ENCODE peak calls at places on chromosomes 12 and 14, in nine cellular contexts. One of them, this sample, is unnamed.

GRCh38 chr14:37056473-37056872 is 115.9 kb downstream of the SLC25A21 start:
- DNase-seq in mesendoderm: peak; percentile 62
- DNase-seq in lower lobe of right lung: no peak
- DNase-seq in CD4-positive, alpha-beta T cell: no peak
- DNase-seq in Panc1: no peak
- DNase-seq in dorsolateral prefrontal cortex: no peak
- DNase-seq in pancreas: no peak
- DNase-seq in tibial artery: no peak
- DNase-seq in CD8-positive, alpha-beta T cell: no peak
- DNase-seq in this sample: no peak

GRCh38 chr12:130764475-130765185 is 48.5 kb upstream of the RIMBP2 start:
- DNase-seq in mesendoderm: peak; percentile 86
- DNase-seq in lower lobe of right lung: no peak
- DNase-seq in CD4-positive, alpha-beta T cell: no peak
- DNase-seq in Panc1: peak; percentile 22
- DNase-seq in dorsolateral prefrontal cortex: no peak
- DNase-seq in pancreas: no peak
- DNase-seq in tibial artery: no peak
- DNase-seq in CD8-positive, alpha-beta T cell: no peak
- DNase-seq in this sample: no peak

GRCh38 chr12:18895540-18895939 is 157.6 kb downstream of the CAPZA3 start:
- DNase-seq in mesendoderm: no peak
- DNase-seq in lower lobe of right lung: no peak
- DNase-seq in CD4-positive, alpha-beta T cell: no peak
- DNase-seq in Panc1: no peak
- DNase-seq in dorsolateral prefrontal cortex: no peak
- DNase-seq in pancreas: no peak
- DNase-seq in tibial artery: no peak
- DNase-seq in CD8-positive, alpha-beta T cell: no peak
- DNase-seq in this sample: no peak

GRCh38 chr12:130989391-130989790 is 35.7 kb downstream of the ADGRD1 start:
- DNase-seq in mesendoderm: no peak
- DNase-seq in lower lobe of right lung: no peak
- DNase-seq in CD4-positive, alpha-beta T cell: no peak
- DNase-seq in Panc1: no peak
- DNase-seq in dorsolateral prefrontal cortex: no peak
- DNase-seq in pancreas: no peak
- DNase-seq in tibial artery: no peak
- DNase-seq in CD8-positive, alpha-beta T cell: no peak
- DNase-seq in this sample: no peak

GRCh38 chr14:21194597-21194996 is 38.7 kb upstream of the OR5AU1 start:
- DNase-seq in mesendoderm: no peak
- DNase-seq in lower lobe of right lung: no peak
- DNase-seq in CD4-positive, alpha-beta T cell: no peak
- DNase-seq in Panc1: no peak
- DNase-seq in dorsolateral prefrontal cortex: no peak
- DNase-seq in pancreas: no peak
- DNase-seq in tibial artery: no peak
- DNase-seq in CD8-positive, alpha-beta T cell: no peak
- DNase-seq in this sample: no peak

GRCh38 chr12:92068441-92068840 is 77.2 kb downstream of the BTG1 start:
- DNase-seq in mesendoderm: no peak
- DNase-seq in lower lobe of right lung: no peak
- DNase-seq in CD4-positive, alpha-beta T cell: no peak
- DNase-seq in Panc1: no peak
- DNase-seq in dorsolateral prefrontal cortex: no peak
- DNase-seq in pancreas: no peak
- DNase-seq in tibial artery: no peak
- DNase-seq in CD8-positive, alpha-beta T cell: no peak
- DNase-seq in this sample: no peak

GRCh38 chr12:105275997-105276760 is 40.2 kb upstream of the APPL2 start:
- DNase-seq in mesendoderm: no peak
- DNase-seq in lower lobe of right lung: no peak
- DNase-seq in CD4-positive, alpha-beta T cell: no peak
- DNase-seq in Panc1: no peak
- DNase-seq in dorsolateral prefrontal cortex: no peak
- DNase-seq in pancreas: no peak
- DNase-seq in tibial artery: no peak
- DNase-seq in CD8-positive, alpha-beta T cell: no peak
- DNase-seq in this sample: no peak

GRCh38 chr14:98163285-98163741 is 1108.7 kb downstream of the BCL11B start:
- DNase-seq in mesendoderm: peak; percentile 8
- DNase-seq in lower lobe of right lung: no peak
- DNase-seq in CD4-positive, alpha-beta T cell: no peak
- DNase-seq in Panc1: no peak
- DNase-seq in dorsolateral prefrontal cortex: no peak
- DNase-seq in pancreas: no peak
- DNase-seq in tibial artery: no peak
- DNase-seq in CD8-positive, alpha-beta T cell: no peak
- DNase-seq in this sample: no peak

GRCh38 chr14:104323551-104324175 is 185.3 kb downstream of the KIF26A start:
- DNase-seq in mesendoderm: no peak
- DNase-seq in lower lobe of right lung: no peak
- DNase-seq in CD4-positive, alpha-beta T cell: no peak
- DNase-seq in Panc1: no peak
- DNase-seq in dorsolateral prefrontal cortex: no peak
- DNase-seq in pancreas: no peak
- DNase-seq in tibial artery: no peak
- DNase-seq in CD8-positive, alpha-beta T cell: no peak
- DNase-seq in this sample: no peak

GRCh38 chr12:54932691-54933090 is 51.9 kb downstream of the TESPA1 start:
- DNase-seq in mesendoderm: no peak
- DNase-seq in lower lobe of right lung: no peak
- DNase-seq in CD4-positive, alpha-beta T cell: no peak
- DNase-seq in Panc1: no peak
- DNase-seq in dorsolateral prefrontal cortex: no peak
- DNase-seq in pancreas: no peak
- DNase-seq in tibial artery: no peak
- DNase-seq in CD8-positive, alpha-beta T cell: no peak
- DNase-seq in this sample: no peak

GRCh38 chr14:54671537-54671936 is 104.6 kb downstream of the SAMD4A start:
- DNase-seq in mesendoderm: peak; percentile 51
- DNase-seq in lower lobe of right lung: no peak
- DNase-seq in CD4-positive, alpha-beta T cell: no peak
- DNase-seq in Panc1: no peak
- DNase-seq in dorsolateral prefrontal cortex: no peak
- DNase-seq in pancreas: no peak
- DNase-seq in tibial artery: no peak
- DNase-seq in CD8-positive, alpha-beta T cell: no peak
- DNase-seq in this sample: no peak

GRCh38 chr12:103936679-103937078 is 6.5 kb downstream of the HSP90B1 start:
- DNase-seq in mesendoderm: no peak
- DNase-seq in lower lobe of right lung: no peak
- DNase-seq in CD4-positive, alpha-beta T cell: no peak
- DNase-seq in Panc1: no peak
- DNase-seq in dorsolateral prefrontal cortex: no peak
- DNase-seq in pancreas: no peak
- DNase-seq in tibial artery: no peak
- DNase-seq in CD8-positive, alpha-beta T cell: no peak
- DNase-seq in this sample: no peak

GRCh38 chr12:95837240-95838038 is 21.3 kb upstream of the SNRPF start:
- DNase-seq in mesendoderm: no peak
- DNase-seq in lower lobe of right lung: no peak
- DNase-seq in CD4-positive, alpha-beta T cell: no peak
- DNase-seq in Panc1: no peak
- DNase-seq in dorsolateral prefrontal cortex: no peak
- DNase-seq in pancreas: no peak
- DNase-seq in tibial artery: no peak
- DNase-seq in CD8-positive, alpha-beta T cell: no peak
- DNase-seq in this sample: no peak

GRCh38 chr14:54704768-54705167 is 137.8 kb downstream of the SAMD4A start:
- DNase-seq in mesendoderm: no peak
- DNase-seq in lower lobe of right lung: no peak
- DNase-seq in CD4-positive, alpha-beta T cell: no peak
- DNase-seq in Panc1: no peak
- DNase-seq in dorsolateral prefrontal cortex: no peak
- DNase-seq in pancreas: no peak
- DNase-seq in tibial artery: no peak
- DNase-seq in CD8-positive, alpha-beta T cell: no peak
- DNase-seq in this sample: no peak

GRCh38 chr12:107435520-107435919 is 250.1 kb upstream of the PWP1 start:
- DNase-seq in mesendoderm: no peak
- DNase-seq in lower lobe of right lung: no peak
- DNase-seq in CD4-positive, alpha-beta T cell: no peak
- DNase-seq in Panc1: no peak
- DNase-seq in dorsolateral prefrontal cortex: no peak
- DNase-seq in pancreas: no peak
- DNase-seq in tibial artery: no peak
- DNase-seq in CD8-positive, alpha-beta T cell: no peak
- DNase-seq in this sample: no peak

GRCh38 chr14:52494444-52494843 is 57.9 kb downstream of the TXNDC16 start:
- DNase-seq in mesendoderm: no peak
- DNase-seq in lower lobe of right lung: no peak
- DNase-seq in CD4-positive, alpha-beta T cell: no peak
- DNase-seq in Panc1: no peak
- DNase-seq in dorsolateral prefrontal cortex: no peak
- DNase-seq in pancreas: no peak
- DNase-seq in tibial artery: no peak
- DNase-seq in CD8-positive, alpha-beta T cell: no peak
- DNase-seq in this sample: no peak

GRCh38 chr12:77609016-77609415 is 221.7 kb upstream of the NAV3 start:
- DNase-seq in mesendoderm: no peak
- DNase-seq in lower lobe of right lung: no peak
- DNase-seq in CD4-positive, alpha-beta T cell: no peak
- DNase-seq in Panc1: no peak
- DNase-seq in dorsolateral prefrontal cortex: no peak
- DNase-seq in pancreas: no peak
- DNase-seq in tibial artery: no peak
- DNase-seq in CD8-positive, alpha-beta T cell: no peak
- DNase-seq in this sample: no peak
- H3K27ac ChIP-seq in mesendoderm: no peak overlapping the region
- H3K27ac ChIP-seq in lower lobe of right lung: no peak overlapping the region
- H3K27ac ChIP-seq in CD4-positive, alpha-beta T cell: no peak overlapping the region
- H3K27ac ChIP-seq in Panc1: no peak overlapping the region
- H3K27ac ChIP-seq in dorsolateral prefrontal cortex: no peak overlapping the region
- H3K27ac ChIP-seq in pancreas: no peak overlapping the region
- H3K27ac ChIP-seq in tibial artery: no peak overlapping the region
- H3K27ac ChIP-seq in CD8-positive, alpha-beta T cell: no peak overlapping the region
- H3K27ac ChIP-seq in this sample: no peak overlapping the region

GRCh38 chr14:50784683-50785505 is 46.1 kb downstream of the NIN start:
- DNase-seq in mesendoderm: no peak
- DNase-seq in lower lobe of right lung: no peak
- DNase-seq in CD4-positive, alpha-beta T cell: no peak
- DNase-seq in Panc1: no peak
- DNase-seq in dorsolateral prefrontal cortex: no peak
- DNase-seq in pancreas: no peak
- DNase-seq in tibial artery: no peak
- DNase-seq in CD8-positive, alpha-beta T cell: peak; percentile 8
- DNase-seq in this sample: no peak

GRCh38 chr14:50783542-50783941 is 47.4 kb downstream of the NIN start:
- DNase-seq in mesendoderm: no peak
- DNase-seq in lower lobe of right lung: no peak
- DNase-seq in CD4-positive, alpha-beta T cell: no peak
- DNase-seq in Panc1: no peak
- DNase-seq in dorsolateral prefrontal cortex: no peak
- DNase-seq in pancreas: no peak
- DNase-seq in tibial artery: no peak
- DNase-seq in CD8-positive, alpha-beta T cell: no peak
- DNase-seq in this sample: no peak

GRCh38 chr14:50776522-50776921 is 54.4 kb downstream of the NIN start:
- DNase-seq in mesendoderm: no peak
- DNase-seq in lower lobe of right lung: no peak
- DNase-seq in CD4-positive, alpha-beta T cell: no peak
- DNase-seq in Panc1: no peak
- DNase-seq in dorsolateral prefrontal cortex: no peak
- DNase-seq in pancreas: no peak
- DNase-seq in tibial artery: no peak
- DNase-seq in CD8-positive, alpha-beta T cell: no peak
- DNase-seq in this sample: no peak

GRCh38 chr14:50778757-50779483 is 52.0 kb downstream of the NIN start:
- DNase-seq in mesendoderm: no peak
- DNase-seq in lower lobe of right lung: no peak
- DNase-seq in CD4-positive, alpha-beta T cell: no peak
- DNase-seq in Panc1: no peak
- DNase-seq in dorsolateral prefrontal cortex: no peak
- DNase-seq in pancreas: no peak
- DNase-seq in tibial artery: no peak
- DNase-seq in CD8-positive, alpha-beta T cell: no peak
- DNase-seq in this sample: no peak

DNA sequence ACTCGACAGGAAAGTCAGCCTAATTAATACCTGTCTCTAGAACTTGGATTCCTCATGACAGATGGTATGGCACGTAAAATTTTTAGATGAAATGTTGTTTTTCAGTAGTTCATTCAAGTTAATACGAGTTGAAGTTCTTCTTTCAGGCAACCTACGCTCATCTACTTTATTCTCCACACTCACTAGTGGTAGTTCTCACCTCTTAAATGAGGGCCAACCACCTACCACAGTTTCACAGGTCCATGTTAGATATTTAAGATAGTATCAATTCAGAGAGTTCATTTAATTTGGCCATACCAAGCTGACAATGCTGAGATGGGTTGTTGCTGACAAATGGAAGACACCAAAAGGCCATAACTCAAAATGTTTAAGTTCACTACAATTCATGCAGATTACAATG is 50.6 kb downstream of the NIN start:
- DNase-seq in mesendoderm: no peak
- DNase-seq in lower lobe of right lung: no peak
- DNase-seq in CD4-positive, alpha-beta T cell: no peak
- DNase-seq in Panc1: no peak
- DNase-seq in dorsolateral prefrontal cortex: no peak
- DNase-seq in pancreas: no peak
- DNase-seq in tibial artery: no peak
- DNase-seq in CD8-positive, alpha-beta T cell: no peak
- DNase-seq in this sample: no peak
- H3K27ac ChIP-seq in mesendoderm: no peak overlapping the region
- H3K27ac ChIP-seq in lower lobe of right lung: no peak overlapping the region
- H3K27ac ChIP-seq in CD4-positive, alpha-beta T cell: no peak overlapping the region
- H3K27ac ChIP-seq in Panc1: no peak overlapping the region
- H3K27ac ChIP-seq in dorsolateral prefrontal cortex: no peak overlapping the region
- H3K27ac ChIP-seq in pancreas: no peak overlapping the region
- H3K27ac ChIP-seq in tibial artery: no peak overlapping the region
- H3K27ac ChIP-seq in CD8-positive, alpha-beta T cell: no peak overlapping the region
- H3K27ac ChIP-seq in this sample: no peak overlapping the region

GRCh38 chr14:89773644-89774316 is 180.8 kb downstream of the EFCAB11 start:
- DNase-seq in mesendoderm: peak; percentile 90
- DNase-seq in lower lobe of right lung: peak; percentile 82
- DNase-seq in CD4-positive, alpha-beta T cell: peak; percentile 47
- DNase-seq in Panc1: no peak
- DNase-seq in dorsolateral prefrontal cortex: no peak
- DNase-seq in pancreas: no peak
- DNase-seq in tibial artery: no peak
- DNase-seq in CD8-positive, alpha-beta T cell: peak; percentile 64
- DNase-seq in this sample: peak; percentile 6
- H3K27ac ChIP-seq in mesendoderm: peak overlapping the region; percentile 66
- H3K27ac ChIP-seq in lower lobe of right lung: no peak overlapping the region
- H3K27ac ChIP-seq in CD4-positive, alpha-beta T cell: no peak overlapping the region
- H3K27ac ChIP-seq in Panc1: no peak overlapping the region
- H3K27ac ChIP-seq in dorsolateral prefrontal cortex: no peak overlapping the region
- H3K27ac ChIP-seq in pancreas: no peak overlapping the region
- H3K27ac ChIP-seq in tibial artery: no peak overlapping the region
- H3K27ac ChIP-seq in CD8-positive, alpha-beta T cell: no peak overlapping the region
- H3K27ac ChIP-seq in this sample: no peak overlapping the region

DNA sequence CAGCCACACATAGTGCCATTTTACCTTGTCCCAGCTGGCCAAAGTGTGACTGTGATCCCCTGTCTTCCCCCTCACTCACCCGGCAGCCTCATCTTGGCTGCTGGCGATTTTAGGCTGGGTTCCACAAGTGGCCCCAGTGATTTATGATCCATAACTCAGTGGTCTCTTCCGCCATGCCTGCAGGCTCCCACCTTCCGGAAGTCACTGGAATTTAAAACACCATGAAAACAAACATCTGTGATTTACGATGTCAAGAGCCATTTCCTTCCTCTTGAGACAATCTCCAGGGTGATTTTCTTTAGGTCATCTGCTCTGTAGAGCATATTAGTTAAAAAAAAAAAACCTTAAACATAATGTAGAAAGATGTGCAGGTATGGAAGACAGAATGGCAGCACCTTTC is 282.3 kb downstream of the CACNA1C start:
- DNase-seq in mesendoderm: no peak
- DNase-seq in lower lobe of right lung: no peak
- DNase-seq in CD4-positive, alpha-beta T cell: no peak
- DNase-seq in Panc1: no peak
- DNase-seq in dorsolateral prefrontal cortex: no peak
- DNase-seq in pancreas: no peak
- DNase-seq in tibial artery: no peak
- DNase-seq in CD8-positive, alpha-beta T cell: no peak
- DNase-seq in this sample: no peak
- H3K27ac ChIP-seq in mesendoderm: no peak overlapping the region
- H3K27ac ChIP-seq in lower lobe of right lung: no peak overlapping the region
- H3K27ac ChIP-seq in CD4-positive, alpha-beta T cell: no peak overlapping the region
- H3K27ac ChIP-seq in Panc1: no peak overlapping the region
- H3K27ac ChIP-seq in dorsolateral prefrontal cortex: peak overlapping the region; percentile 61
- H3K27ac ChIP-seq in pancreas: no peak overlapping the region
- H3K27ac ChIP-seq in tibial artery: peak overlapping the region; percentile 88
- H3K27ac ChIP-seq in CD8-positive, alpha-beta T cell: no peak overlapping the region
- H3K27ac ChIP-seq in this sample: no peak overlapping the region

This sample was measured in esophagus squamous epithelium.